ENCODE peak calls at places on chromosome 11, in six cellular contexts. E is stimulated activated CD8-positive, alpha-beta memory T cell treated with anti-CD3 and anti-CD28 coated beads, Interleukin-15, amount 100 ng/mL, for 4 hours; L is stimulated activated CD4-positive, alpha-beta T cell treated with anti-CD3 and anti-CD28 coated beads, Interleukin-4, amount 100 ng/mL, for 48 hours; I is activated T-cell treated with anti-CD3 and anti-CD28 coated beads for 48 hours; U is cardiac muscle cell; O is heart right ventricle. N is an unnamed sample.

GRCh38 chr11:41201156-41201555 is 258.3 kb downstream of the LRRC4C start:
- DNase-seq in E (no peak), L (peak), I (no peak), U (peak), O (no peak), N (peak)

GRCh38 chr11:68036717-68037239 is 2.0 kb upstream of the TCIRG1 start:
- DNase-seq in E (no peak), L (no peak), I (no peak), U (no peak), O (peak), N (peak)

GRCh38 chr11:11441516-11441915 is 88.5 kb upstream of the CSNK2A3 start:
- DNase-seq in E (no peak), L (no peak), I (no peak), U (no peak), O (no peak), N (no peak)

GRCh38 chr11:1780700-1781592 is 17.2 kb upstream of the CTSD start:
- DNase-seq in E (no peak), L (no peak), I (no peak), U (no peak), O (no peak), N (peak)

GRCh38 chr11:67303989-67304411 is 670 bp downstream of the SSH3 start:
- DNase-seq in E (no peak), L (no peak), I (peak), U (peak), O (peak), N (no peak)

GRCh38 chr11:123577081-123577598 is 77.3 kb downstream of the SCN3B start:
- DNase-seq in E (peak), L (peak), I (peak), U (peak), O (peak), N (peak)

GRCh38 chr11:3165152-3165705 is at the start of gene OSBPL5:
- DNase-seq in E (no peak), L (peak), I (peak), U (peak), O (peak), N (peak)

GRCh38 chr11:14655435-14655834 is 11.8 kb downstream of the PDE3B start:
- DNase-seq in E (no peak), L (no peak), I (no peak), U (no peak), O (no peak), N (peak)

GRCh38 chr11:33930317-33931021 is 38.6 kb upstream of the LMO2 start:
- DNase-seq in E (no peak), L (no peak), I (no peak), U (peak), O (no peak), N (peak)

GRCh38 chr11:827146-827860 is 416 bp upstream of the CRACR2B start:
- DNase-seq in E (no peak), L (no peak), I (no peak), U (no peak), O (peak), N (peak)

GRCh38 chr11:85912414-85912813 is 57.2 kb downstream of the CCDC83 start:
- DNase-seq in E (no peak), L (no peak), I (no peak), U (no peak), O (no peak), N (no peak)

GRCh38 chr11:105937331-105937730 is 84.7 kb downstream of the MSANTD4 start:
- DNase-seq in E (no peak), L (no peak), I (no peak), U (peak), O (no peak), N (no peak)

GRCh38 chr11:123475478-123475877 is 45.4 kb downstream of the GRAMD1B start:
- DNase-seq in E (no peak), L (no peak), I (no peak), U (peak), O (no peak), N (peak)

GRCh38 chr11:96061094-96061493 is 137.2 kb upstream of the MTMR2 start:
- DNase-seq in E (no peak), L (no peak), I (no peak), U (no peak), O (no peak), N (no peak)

GRCh38 chr11:45859661-45860140 is 12.4 kb downstream of the CRY2 start:
- DNase-seq in E (no peak), L (no peak), I (no peak), U (peak), O (peak), N (no peak)

GRCh38 chr11:75107187-75107586 is 10.5 kb upstream of the OR2AT4 start:
- DNase-seq in E (no peak), L (no peak), I (no peak), U (peak), O (no peak), N (no peak)

GRCh38 chr11:124740277-124740882 is 638 bp downstream of the NRGN start:
- DNase-seq in E (peak), L (peak), I (peak), U (no peak), O (peak), N (peak)

GRCh38 chr11:64023731-64024710 is 11.7 kb upstream of the FLRT1 start:
- DNase-seq in E (no peak), L (no peak), I (no peak), U (no peak), O (no peak), N (no peak)

GRCh38 chr11:8917157-8917820 is 6.3 kb downstream of the AKIP1 start:
- DNase-seq in E (no peak), L (no peak), I (no peak), U (peak), O (no peak), N (no peak)

GRCh38 chr11:122706261-122706660 is 50.7 kb downstream of the UBASH3B start:
- DNase-seq in E (no peak), L (no peak), I (no peak), U (peak), O (no peak), N (no peak)

GRCh38 chr11:104772806-104773241 is 125.4 kb downstream of the CASP12 start:
- DNase-seq in E (no peak), L (no peak), I (no peak), U (peak), O (no peak), N (no peak)

GRCh38 chr11:6259638-6260019 is at the start of gene CCKBR:
- DNase-seq in E (no peak), L (no peak), I (no peak), U (no peak), O (no peak), N (no peak)

GRCh38 chr11:61122761-61123160 is 20.5 kb downstream of the CD5 start:
- DNase-seq in E (no peak), L (no peak), I (no peak), U (no peak), O (no peak), N (no peak)

GRCh38 chr11:125348704-125349635 is 147.1 kb downstream of the FEZ1 start:
- DNase-seq in E (no peak), L (peak), I (peak), U (peak), O (peak), N (peak)

GRCh38 chr11:17224727-17225126 is 16.9 kb upstream of the PIK3C2A start:
- DNase-seq in E (no peak), L (no peak), I (no peak), U (peak), O (no peak), N (no peak)

GRCh38 chr11:110029714-110030113 is 63.5 kb upstream of the ZC3H12C start:
- DNase-seq in E (no peak), L (no peak), I (no peak), U (no peak), O (no peak), N (no peak)

GRCh38 chr11:650482-650881 is 13.4 kb downstream of the DRD4 start:
- DNase-seq in E (no peak), L (no peak), I (no peak), U (no peak), O (no peak), N (no peak)

GRCh38 chr11:45580399-45580798 is 85.0 kb downstream of the CHST1 start:
- DNase-seq in E (no peak), L (no peak), I (no peak), U (peak), O (no peak), N (peak)

GRCh38 chr11:101390539-101390938 is 193.3 kb downstream of the TRPC6 start:
- DNase-seq in E (no peak), L (no peak), I (no peak), U (peak), O (no peak), N (peak)

GRCh38 chr11:56624661-56625110 is 10.0 kb upstream of the OR5M1 start:
- DNase-seq in E (no peak), L (no peak), I (no peak), U (peak), O (no peak), N (peak)

GRCh38 chr11:8019671-8020597 is 32.8 kb downstream of the EIF3F start:
- DNase-seq in E (peak), L (peak), I (peak), U (peak), O (peak), N (no peak)

GRCh38 chr11:27421819-27422494 is 50.6 kb downstream of the LGR4 start:
- DNase-seq in E (no peak), L (no peak), I (no peak), U (no peak), O (no peak), N (no peak)

GRCh38 chr11:47104337-47104950 is 72.2 kb downstream of the ARFGAP2 start:
- DNase-seq in E (no peak), L (no peak), I (no peak), U (peak), O (no peak), N (no peak)

GRCh38 chr11:36271794-36272409 is 17.3 kb downstream of the COMMD9 start:
- DNase-seq in E (no peak), L (no peak), I (no peak), U (no peak), O (no peak), N (no peak)

GRCh38 chr11:106353031-106353430 is 275.6 kb downstream of the AASDHPPT start:
- DNase-seq in E (no peak), L (no peak), I (no peak), U (no peak), O (no peak), N (no peak)

GRCh38 chr11:216081-216974 is 8.8 kb downstream of the RIC8A start:
- DNase-seq in E (no peak), L (no peak), I (no peak), U (no peak), O (no peak), N (no peak)

GRCh38 chr11:65888163-65888814 is at the start of gene FIBP:
- DNase-seq in E (peak), L (peak), I (peak), U (peak), O (peak), N (peak)

GRCh38 chr11:130246719-130247118 is 68.0 kb downstream of the ZBTB44 start:
- DNase-seq in E (no peak), L (no peak), I (no peak), U (peak), O (no peak), N (no peak)

GRCh38 chr11:103803062-103803461 is 233.4 kb upstream of the DDI1 start:
- DNase-seq in E (no peak), L (no peak), I (no peak), U (peak), O (no peak), N (no peak)